ENCODE peak calls at places on chromosome 20, in eight cellular contexts. V, N, X, R, L, P, F and M are unnamed samples.

GRCh38 chr20:1509237-1509636 is 18.0 kb upstream of the SIRPB2 start:
- DNase-seq in V (peak), N (no peak), X (no peak), R (peak), L (peak), P (no peak), F (peak), M (no peak)

GRCh38 chr20:16434087-16434664 is 139.1 kb downstream of the KIF16B start:
- DNase-seq in V (peak), N (no peak), X (peak), R (peak), L (peak), P (no peak), F (peak), M (no peak)

GRCh38 chr20:56778765-56779195 is 149.7 kb downstream of the TFAP2C start:
- DNase-seq in V (no peak), N (no peak), X (no peak), R (no peak), L (peak), P (no peak), F (no peak), M (no peak)

GRCh38 chr20:35191419-35191818 is 19.5 kb downstream of the PROCR start:
- DNase-seq in V (no peak), N (no peak), X (no peak), R (no peak), L (no peak), P (no peak), F (no peak), M (no peak)

GRCh38 chr20:41178904-41179432 is 41.6 kb downstream of the PLCG1 start:
- DNase-seq in V (no peak), N (no peak), X (no peak), R (peak), L (no peak), P (peak), F (no peak), M (no peak)

GRCh38 chr20:54172856-54173652 is 732 bp downstream of the CYP24A1 start:
- DNase-seq in V (no peak), N (no peak), X (peak), R (no peak), L (peak), P (no peak), F (no peak), M (no peak)

GRCh38 chr20:24146231-24146634 is 157.7 kb upstream of the GGTLC1 start:
- DNase-seq in V (no peak), N (no peak), X (no peak), R (no peak), L (peak), P (no peak), F (no peak), M (no peak)

GRCh38 chr20:47196091-47197081 is 160.1 kb downstream of the ZMYND8 start:
- DNase-seq in V (peak), N (peak), X (peak), R (peak), L (peak), P (peak), F (peak), M (no peak)

GRCh38 chr20:23749746-23750145 is 989 bp downstream of the CST1 start:
- DNase-seq in V (no peak), N (no peak), X (no peak), R (no peak), L (no peak), P (no peak), F (no peak), M (no peak)

GRCh38 chr20:49914310-49915117 is 815 bp downstream of the SPATA2 start:
- DNase-seq in V (peak), N (no peak), X (no peak), R (no peak), L (peak), P (no peak), F (peak), M (no peak)

GRCh38 chr20:54123587-54124180 is 50.1 kb downstream of the CYP24A1 start:
- DNase-seq in V (no peak), N (no peak), X (peak), R (no peak), L (peak), P (no peak), F (peak), M (no peak)